ENCODE peak calls at places on chromosomes 11 and 22, in four cellular contexts. G, F, J and O are unnamed samples.
A peak's percentile ranks its signal among the peaks of the same experiment; 100 is the strongest.

GRCh38 chr11:64745219-64745522 is 1.2 kb upstream of the RASGRP2 start:
- DNase-seq in G (no peak), F (no peak), J (no peak), O (peak; percentile 63)

GRCh38 chr11:66466225-66467033 is at the start of gene PELI3:
- DNase-seq in G (peak; percentile 92), F (peak; percentile 80), J (peak; percentile 92), O (peak; percentile 94)

GRCh38 chr11:107043242-107043991 is 25.1 kb upstream of the GUCY1A2 start:
- DNase-seq in G (no peak), F (peak; percentile 96), J (no peak), O (no peak)

GRCh38 chr22:39750759-39751158 is 142.8 kb downstream of the ENTHD1 start:
- DNase-seq in G (no peak), F (no peak), J (no peak), O (no peak)

GRCh38 chr11:74683279-74683871 is 47.9 kb downstream of the CHRDL2 start:
- DNase-seq in G (no peak), F (no peak), J (peak; percentile 15), O (peak; percentile 86)

GRCh38 chr22:50218996-50219727 is 18.4 kb downstream of the SELENOO start:
- DNase-seq in G (peak; percentile 2), F (peak; percentile 48), J (no peak), O (no peak)

GRCh38 chr11:43367382-43368178 is 8.9 kb downstream of the TTC17 start:
- DNase-seq in G (no peak), F (no peak), J (no peak), O (no peak)

GRCh38 chr11:27406498-27407354 is 43.7 kb upstream of the CCDC34 start:
- DNase-seq in G (no peak), F (no peak), J (no peak), O (no peak)

GRCh38 chr22:28783786-28784671 is 11.5 kb downstream of the CCDC117 start:
- DNase-seq in G (no peak), F (no peak), J (no peak), O (no peak)

GRCh38 chr11:17544181-17544622 is at the start of gene USH1C:
- DNase-seq in G (no peak), F (no peak), J (peak; percentile 87), O (no peak)

GRCh38 chr11:130904380-130904779 is 11.9 kb downstream of the SNX19 start:
- DNase-seq in G (no peak), F (no peak), J (no peak), O (no peak)

GRCh38 chr22:50314455-50315288 is 7.2 kb upstream of the PLXNB2 start:
- DNase-seq in G (no peak), F (no peak), J (no peak), O (no peak)

GRCh38 chr22:38967451-38968450 is 10.3 kb downstream of the APOBEC3A start:
- DNase-seq in G (no peak), F (no peak), J (no peak), O (peak; percentile 24)

GRCh38 chr22:19800761-19801244 is 40.2 kb downstream of the TBX1 start:
- DNase-seq in G (no peak), F (peak; percentile 24), J (peak; percentile 24), O (no peak)

GRCh38 chr22:49415219-49415951 is 412.3 kb downstream of the BRD1 start:
- DNase-seq in G (peak; percentile 1), F (no peak), J (no peak), O (no peak)

GRCh38 chr22:17300926-17301325 is 68.3 kb upstream of the CECR2 start:
- DNase-seq in G (no peak), F (no peak), J (no peak), O (no peak)

GRCh38 chr11:130103296-130103814 is 33.7 kb downstream of the APLP2 start:
- DNase-seq in G (no peak), F (peak; percentile 95), J (no peak), O (no peak)

GRCh38 chr22:30947821-30948454 is 20.6 kb downstream of the MORC2 start:
- DNase-seq in G (peak; percentile 18), F (peak; percentile 9), J (no peak), O (peak; percentile 51)

GRCh38 chr11:57256119-57256518 is 19.1 kb upstream of the APLNR start:
- DNase-seq in G (no peak), F (no peak), J (no peak), O (no peak)

GRCh38 chr11:134466035-134466908 is 54.2 kb upstream of the B3GAT1 start:
- DNase-seq in G (no peak), F (no peak), J (no peak), O (no peak)

GRCh38 chr11:79397252-79397651 is 43.6 kb downstream of the TENM4 start:
- DNase-seq in G (no peak), F (no peak), J (no peak), O (no peak)

GRCh38 chr11:283405-284080 is 5.3 kb downstream of the NLRP6 start:
- DNase-seq in G (no peak), F (no peak), J (no peak), O (no peak)

GRCh38 chr22:45785458-45785857 is 113.8 kb downstream of the ATXN10 start:
- DNase-seq in G (no peak), F (no peak), J (peak; percentile 67), O (no peak)

GRCh38 chr11:70742553-70743291 is 344.4 kb downstream of the CTTN start:
- DNase-seq in G (no peak), F (no peak), J (no peak), O (no peak)

GRCh38 chr22:49936018-49936972 is 17.9 kb downstream of the CRELD2 start:
- DNase-seq in G (no peak), F (peak; percentile 52), J (peak; percentile 91), O (peak; percentile 71)

GRCh38 chr11:92865352-92865751 is 104.1 kb upstream of the MTNR1B start:
- DNase-seq in G (no peak), F (peak; percentile 43), J (no peak), O (no peak)

GRCh38 chr22:31825513-31825912 is 71.7 kb downstream of the DEPDC5 start:
- DNase-seq in G (no peak), F (no peak), J (no peak), O (no peak)

GRCh38 chr11:70590356-70590991 is 192.1 kb downstream of the CTTN start:
- DNase-seq in G (no peak), F (no peak), J (no peak), O (no peak)

GRCh38 chr11:103673773-103674172 is 362.7 kb upstream of the DDI1 start:
- DNase-seq in G (no peak), F (no peak), J (no peak), O (no peak)

GRCh38 chr11:100738701-100739100 is 51.6 kb downstream of the ARHGAP42 start:
- DNase-seq in G (no peak), F (no peak), J (no peak), O (no peak)

GRCh38 chr22:38613588-38613987 is 42.6 kb downstream of the FAM227A start:
- DNase-seq in G (no peak), F (no peak), J (no peak), O (no peak)

GRCh38 chr22:33853200-33854097 is 66.8 kb downstream of the LARGE1 start:
- DNase-seq in G (peak; percentile 82), F (peak; percentile 85), J (peak; percentile 64), O (peak; percentile 70)

GRCh38 chr11:131745405-131745804 is 375.0 kb downstream of the NTM start:
- DNase-seq in G (no peak), F (peak; percentile 78), J (no peak), O (no peak)

GRCh38 chr22:32069579-32070372 is 26.7 kb downstream of the SLC5A1 start:
- DNase-seq in G (no peak), F (no peak), J (no peak), O (no peak)